ENCODE peak calls at places on chromosomes 12 and 14, in nine cellular contexts. P is stimulated activated CD4-positive, alpha-beta T cell treated with anti-CD3 and anti-CD28 coated beads, Interleukin-1b, Interleukin-23, amount 100 ng/mL, for 48 hours; M is ovary; I is kidney glomerular epithelial cell; N is NCI-H446; X is stimulated activated CD8-positive, alpha-beta memory T cell treated with anti-CD3 and anti-CD28 coated beads, Interleukin-15, amount 100 ng/mL, for 1 hour; Z is HuH-7.5; F is neural progenitor cell; E is astrocyte of the cerebellum. Q is an unnamed sample.

GRCh38 chr12:127272864-127273263 is 994.1 kb upstream of the TMEM132C start:
- DNase-seq in P (no peak), M (no peak), I (peak), N (no peak), X (no peak), Z (no peak), F (no peak), E (no peak), Q (no peak)

GRCh38 chr12:109736552-109737108 is 23.0 kb downstream of the FAM222A start:
- DNase-seq in P (no peak), M (peak), I (peak), N (no peak), X (no peak), Z (no peak), F (peak), E (no peak), Q (no peak)

GRCh38 chr12:111519083-111519482 is 80.0 kb downstream of the ATXN2 start:
- DNase-seq in P (no peak), M (no peak), I (no peak), N (no peak), X (no peak), Z (no peak), F (no peak), E (no peak), Q (no peak)

GRCh38 chr12:100982511-100983183 is 188.1 kb downstream of the ANO4 start:
- DNase-seq in P (no peak), M (no peak), I (no peak), N (no peak), X (no peak), Z (no peak), F (no peak), E (no peak), Q (no peak)

GRCh38 chr12:111766608-111767361 is at the start of gene ALDH2:
- DNase-seq in P (peak), M (peak), I (no peak), N (peak), X (no peak), Z (peak), F (peak), E (no peak), Q (peak)

GRCh38 chr12:45388545-45388944 is 172.7 kb downstream of the ANO6 start:
- DNase-seq in P (no peak), M (no peak), I (no peak), N (peak), X (no peak), Z (no peak), F (peak), E (peak), Q (peak)

GRCh38 chr12:123453165-123453564 is 4.8 kb upstream of the SNRNP35 start:
- DNase-seq in P (no peak), M (no peak), I (no peak), N (no peak), X (no peak), Z (no peak), F (peak), E (no peak), Q (no peak)

GRCh38 chr12:58032156-58032555 is 90.8 kb downstream of the ATP23 start:
- DNase-seq in P (no peak), M (no peak), I (no peak), N (no peak), X (no peak), Z (no peak), F (no peak), E (no peak), Q (no peak)

GRCh38 chr12:124532331-124532750 is 35.1 kb downstream of the NCOR2 start:
- DNase-seq in P (no peak), M (no peak), I (no peak), N (no peak), X (no peak), Z (no peak), F (peak), E (no peak), Q (no peak)

GRCh38 chr14:74504412-74504811 is 10.8 kb downstream of the ISCA2 start:
- DNase-seq in P (no peak), M (no peak), I (no peak), N (no peak), X (no peak), Z (no peak), F (no peak), E (no peak), Q (no peak)

Q was measured in tibial nerve.